ENCODE peak calls at places on chromosomes 7 and 10, in six cellular contexts. One of them, this sample, is unnamed.

GRCh38 chr10:24561453-24561852 is 162.2 kb downstream of the ARHGAP21 start:
- DNase-seq in activated CD4-positive, alpha-beta T cell treated with anti-CD3 and anti-CD28 coated beads, Interleukin-2, amount 50 U/mL, for 4 hours: no peak
- DNase-seq in cardiac fibroblast: peak
- DNase-seq in RWPE1: no peak
- DNase-seq in hepatic stellate cell: no peak
- DNase-seq in ELR: no peak
- DNase-seq in this sample: no peak

GRCh38 chr10:3740157-3740871 is 44.7 kb downstream of the KLF6 start:
- DNase-seq in hepatic stellate cell: no peak
- DNase-seq in activated CD4-positive, alpha-beta T cell treated with anti-CD3 and anti-CD28 coated beads, Interleukin-2, amount 50 U/mL, for 4 hours: no peak
- DNase-seq in ELR: peak
- DNase-seq in cardiac fibroblast: peak
- DNase-seq in RWPE1: peak
- DNase-seq in this sample: peak

GRCh38 chr10:20494474-20494873 is 402.6 kb downstream of the NEBL start:
- DNase-seq in hepatic stellate cell: no peak
- DNase-seq in ELR: no peak
- DNase-seq in activated CD4-positive, alpha-beta T cell treated with anti-CD3 and anti-CD28 coated beads, Interleukin-2, amount 50 U/mL, for 4 hours: no peak
- DNase-seq in RWPE1: no peak
- DNase-seq in cardiac fibroblast: peak
- DNase-seq in this sample: no peak

GRCh38 chr7:117053407-117053806 is 100.1 kb downstream of the ST7 start:
- DNase-seq in hepatic stellate cell: no peak
- DNase-seq in RWPE1: no peak
- DNase-seq in cardiac fibroblast: no peak
- DNase-seq in activated CD4-positive, alpha-beta T cell treated with anti-CD3 and anti-CD28 coated beads, Interleukin-2, amount 50 U/mL, for 4 hours: no peak
- DNase-seq in ELR: no peak
- DNase-seq in this sample: no peak

GRCh38 chr10:102678842-102679289 is 34.6 kb downstream of the TRIM8 start:
- DNase-seq in hepatic stellate cell: peak
- DNase-seq in RWPE1: no peak
- DNase-seq in activated CD4-positive, alpha-beta T cell treated with anti-CD3 and anti-CD28 coated beads, Interleukin-2, amount 50 U/mL, for 4 hours: no peak
- DNase-seq in cardiac fibroblast: peak
- DNase-seq in ELR: peak
- DNase-seq in this sample: no peak

GRCh38 chr10:114024876-114025609 is 18.6 kb upstream of the ADRB1 start:
- DNase-seq in hepatic stellate cell: no peak
- DNase-seq in cardiac fibroblast: peak
- DNase-seq in RWPE1: peak
- DNase-seq in ELR: peak
- DNase-seq in activated CD4-positive, alpha-beta T cell treated with anti-CD3 and anti-CD28 coated beads, Interleukin-2, amount 50 U/mL, for 4 hours: no peak
- DNase-seq in this sample: peak

GRCh38 chr10:86586516-86586915 is 64.9 kb upstream of the WAPL start:
- DNase-seq in activated CD4-positive, alpha-beta T cell treated with anti-CD3 and anti-CD28 coated beads, Interleukin-2, amount 50 U/mL, for 4 hours: no peak
- DNase-seq in ELR: no peak
- DNase-seq in RWPE1: no peak
- DNase-seq in hepatic stellate cell: no peak
- DNase-seq in cardiac fibroblast: no peak
- DNase-seq in this sample: no peak

GRCh38 chr7:140673770-140674155 is 1.0 kb downstream of the ADCK2 start:
- DNase-seq in hepatic stellate cell: no peak
- DNase-seq in activated CD4-positive, alpha-beta T cell treated with anti-CD3 and anti-CD28 coated beads, Interleukin-2, amount 50 U/mL, for 4 hours: no peak
- DNase-seq in cardiac fibroblast: no peak
- DNase-seq in RWPE1: no peak
- DNase-seq in ELR: no peak
- DNase-seq in this sample: no peak

GRCh38 chr7:73717991-73718405 is 1.5 kb downstream of the STX1A start:
- DNase-seq in hepatic stellate cell: peak
- DNase-seq in cardiac fibroblast: peak
- DNase-seq in RWPE1: peak
- DNase-seq in ELR: peak
- DNase-seq in activated CD4-positive, alpha-beta T cell treated with anti-CD3 and anti-CD28 coated beads, Interleukin-2, amount 50 U/mL, for 4 hours: peak
- DNase-seq in this sample: no peak

GRCh38 chr10:104089621-104090020 is 3.9 kb upstream of the COL17A1 start:
- DNase-seq in ELR: peak
- DNase-seq in RWPE1: no peak
- DNase-seq in hepatic stellate cell: no peak
- DNase-seq in activated CD4-positive, alpha-beta T cell treated with anti-CD3 and anti-CD28 coated beads, Interleukin-2, amount 50 U/mL, for 4 hours: no peak
- DNase-seq in cardiac fibroblast: peak
- DNase-seq in this sample: no peak

GRCh38 chr7:157669768-157670345 is 333.1 kb downstream of the DNAJB6 start:
- DNase-seq in RWPE1: no peak
- DNase-seq in ELR: no peak
- DNase-seq in cardiac fibroblast: no peak
- DNase-seq in hepatic stellate cell: no peak
- DNase-seq in activated CD4-positive, alpha-beta T cell treated with anti-CD3 and anti-CD28 coated beads, Interleukin-2, amount 50 U/mL, for 4 hours: no peak
- DNase-seq in this sample: no peak

GRCh38 chr10:11447571-11447970 is 163.9 kb downstream of the USP6NL start:
- DNase-seq in ELR: no peak
- DNase-seq in activated CD4-positive, alpha-beta T cell treated with anti-CD3 and anti-CD28 coated beads, Interleukin-2, amount 50 U/mL, for 4 hours: no peak
- DNase-seq in hepatic stellate cell: no peak
- DNase-seq in cardiac fibroblast: no peak
- DNase-seq in RWPE1: no peak
- DNase-seq in this sample: no peak

GRCh38 chr10:20795391-20795790 is 101.7 kb downstream of the NEBL start:
- DNase-seq in ELR: no peak
- DNase-seq in activated CD4-positive, alpha-beta T cell treated with anti-CD3 and anti-CD28 coated beads, Interleukin-2, amount 50 U/mL, for 4 hours: no peak
- DNase-seq in cardiac fibroblast: no peak
- DNase-seq in RWPE1: no peak
- DNase-seq in hepatic stellate cell: no peak
- DNase-seq in this sample: no peak

GRCh38 chr7:47584128-47584865 is 2.4 kb upstream of the TNS3 start:
- DNase-seq in cardiac fibroblast: no peak
- DNase-seq in ELR: no peak
- DNase-seq in hepatic stellate cell: no peak
- DNase-seq in activated CD4-positive, alpha-beta T cell treated with anti-CD3 and anti-CD28 coated beads, Interleukin-2, amount 50 U/mL, for 4 hours: no peak
- DNase-seq in RWPE1: no peak
- DNase-seq in this sample: no peak

GRCh38 chr10:21929070-21929469 is 74.5 kb downstream of the DNAJC1 start:
- DNase-seq in ELR: no peak
- DNase-seq in activated CD4-positive, alpha-beta T cell treated with anti-CD3 and anti-CD28 coated beads, Interleukin-2, amount 50 U/mL, for 4 hours: no peak
- DNase-seq in cardiac fibroblast: no peak
- DNase-seq in RWPE1: peak
- DNase-seq in hepatic stellate cell: no peak
- DNase-seq in this sample: peak

GRCh38 chr10:102549549-102549948 is 45.8 kb downstream of the SUFU start:
- DNase-seq in ELR: no peak
- DNase-seq in hepatic stellate cell: no peak
- DNase-seq in cardiac fibroblast: no peak
- DNase-seq in activated CD4-positive, alpha-beta T cell treated with anti-CD3 and anti-CD28 coated beads, Interleukin-2, amount 50 U/mL, for 4 hours: no peak
- DNase-seq in RWPE1: no peak
- DNase-seq in this sample: no peak

GRCh38 chr7:121107923-121108498 is 119.5 kb downstream of the CPED1 start:
- DNase-seq in RWPE1: peak
- DNase-seq in activated CD4-positive, alpha-beta T cell treated with anti-CD3 and anti-CD28 coated beads, Interleukin-2, amount 50 U/mL, for 4 hours: no peak
- DNase-seq in hepatic stellate cell: no peak
- DNase-seq in ELR: peak
- DNase-seq in cardiac fibroblast: peak
- DNase-seq in this sample: peak

This sample was measured in COLO829.